ENCODE peak calls at places on chromosomes 11 and 22, in ten cellular contexts. F is NAMALWA; P is iris pigment epithelial cell; A is CD4-positive, alpha-beta memory T cell; G is midbrain; D is mammary epithelial cell; R is cardiac muscle cell; U is NCI-H2081 treated with DMSO at 0.1 percent for 48 hours; I is uterus; K is CD8-positive, alpha-beta memory T cell. X is an unnamed sample.

GRCh38 chr11:83241291-83241946 is 44.7 kb downstream of the CCDC90B start:
- DNase-seq in G (peak), F (peak), U (no peak), R (peak), A (no peak), D (peak), P (peak), K (no peak), I (peak), X (peak)

GRCh38 chr11:32113200-32113599 is 22.3 kb downstream of the RCN1 start:
- DNase-seq in P (peak), G (no peak), A (no peak), D (no peak), U (no peak), K (no peak), R (no peak), I (no peak), F (no peak), X (no peak)

GRCh38 chr11:71994786-71995185 is 3.9 kb upstream of the IL18BP start:
- DNase-seq in I (no peak), R (no peak), K (no peak), D (no peak), P (no peak), G (no peak), F (no peak), U (no peak), A (no peak), X (no peak)

GRCh38 chr11:16945671-16946469 is 68.3 kb downstream of the PLEKHA7 start:
- DNase-seq in F (peak), R (peak), D (peak), A (peak), K (peak), G (peak), U (no peak), P (peak), I (no peak), X (peak)

GRCh38 chr22:44193537-44193896 is 12.8 kb downstream of the PARVG start:
- DNase-seq in I (no peak), G (no peak), K (no peak), D (peak), U (no peak), F (no peak), P (no peak), A (no peak), R (no peak), X (no peak)

GRCh38 chr22:45777046-45777851 is 105.6 kb downstream of the ATXN10 start:
- DNase-seq in A (no peak), G (no peak), I (no peak), P (peak), D (peak), U (peak), K (no peak), F (peak), R (no peak), X (no peak)

GRCh38 chr22:26471522-26471921 is 12.1 kb downstream of the HPS4 start:
- DNase-seq in G (no peak), I (no peak), U (no peak), R (no peak), D (peak), K (no peak), F (no peak), P (peak), A (no peak), X (no peak)

GRCh38 chr11:9017773-9018172 is 14.0 kb upstream of the NRIP3 start:
- DNase-seq in P (no peak), G (peak), D (no peak), R (no peak), K (no peak), F (no peak), I (peak), A (no peak), U (no peak), X (no peak)

GRCh38 chr22:29936186-29936585 is 53.2 kb downstream of the MTMR3 start:
- DNase-seq in U (no peak), I (no peak), G (no peak), K (no peak), A (no peak), R (no peak), D (no peak), P (no peak), F (no peak), X (no peak)

GRCh38 chr11:106276859-106277436 is 199.5 kb downstream of the AASDHPPT start:
- DNase-seq in K (no peak), R (peak), G (no peak), U (no peak), P (no peak), D (no peak), A (no peak), F (peak), I (no peak), X (no peak)

GRCh38 chr11:68354181-68354872 is 41.9 kb downstream of the LRP5 start:
- DNase-seq in I (peak), K (no peak), G (no peak), A (no peak), U (no peak), P (peak), R (no peak), D (peak), F (no peak), X (no peak)

GRCh38 chr11:104546486-104546885 is 351.8 kb downstream of the CASP12 start:
- DNase-seq in R (no peak), D (no peak), I (no peak), P (no peak), U (no peak), G (no peak), K (no peak), F (no peak), A (no peak), X (no peak)

GRCh38 chr22:41286639-41287091 is 678 bp upstream of the RANGAP1 start:
- DNase-seq in A (no peak), U (no peak), P (no peak), D (no peak), K (peak), F (peak), G (no peak), R (no peak), I (no peak), X (peak)

GRCh38 chr11:97259884-97260283 is 870.1 kb downstream of the JRKL start:
- DNase-seq in G (no peak), F (peak), D (no peak), R (no peak), P (no peak), I (no peak), U (no peak), A (no peak), K (no peak), X (no peak)

X was measured in erythroblast.